ENCODE peak calls at places on chromosomes 6 and 20, in eight cellular contexts. One of them, this sample, is unnamed.

GRCh38 chr20:50130346-50130703 is 17.4 kb upstream of the UBE2V1 start:
- DNase-seq in lower leg skin: no peak
- DNase-seq in iPS-NIHi11: no peak
- DNase-seq in pons: no peak
- DNase-seq in sigmoid colon: no peak
- DNase-seq in mesenteric fat pad: no peak
- DNase-seq in activated CD4-positive, alpha-beta T cell treated with anti-CD3 and anti-CD28 coated beads for 48 hours: no peak
- DNase-seq in omental fat pad: no peak
- DNase-seq in this sample: no peak

GRCh38 chr20:5081196-5081595 is 38.6 kb downstream of the PCNA start:
- DNase-seq in activated CD4-positive, alpha-beta T cell treated with anti-CD3 and anti-CD28 coated beads for 48 hours: no peak
- DNase-seq in pons: no peak
- DNase-seq in omental fat pad: no peak
- DNase-seq in lower leg skin: no peak
- DNase-seq in mesenteric fat pad: peak
- DNase-seq in sigmoid colon: no peak
- DNase-seq in iPS-NIHi11: no peak
- DNase-seq in this sample: no peak

GRCh38 chr6:45590225-45590624 is 212.5 kb upstream of the SUPT3H start:
- DNase-seq in sigmoid colon: no peak
- DNase-seq in pons: no peak
- DNase-seq in mesenteric fat pad: no peak
- DNase-seq in omental fat pad: no peak
- DNase-seq in iPS-NIHi11: no peak
- DNase-seq in activated CD4-positive, alpha-beta T cell treated with anti-CD3 and anti-CD28 coated beads for 48 hours: no peak
- DNase-seq in lower leg skin: no peak
- DNase-seq in this sample: no peak

GRCh38 chr6:137472738-137473137 is 21.5 kb downstream of the OLIG3 start:
- DNase-seq in sigmoid colon: no peak
- DNase-seq in pons: no peak
- DNase-seq in mesenteric fat pad: no peak
- DNase-seq in iPS-NIHi11: no peak
- DNase-seq in lower leg skin: no peak
- DNase-seq in omental fat pad: no peak
- DNase-seq in activated CD4-positive, alpha-beta T cell treated with anti-CD3 and anti-CD28 coated beads for 48 hours: no peak
- DNase-seq in this sample: no peak

GRCh38 chr6:3870528-3870925 is 21.4 kb downstream of the FAM50B start:
- DNase-seq in iPS-NIHi11: no peak
- DNase-seq in lower leg skin: peak
- DNase-seq in activated CD4-positive, alpha-beta T cell treated with anti-CD3 and anti-CD28 coated beads for 48 hours: no peak
- DNase-seq in omental fat pad: no peak
- DNase-seq in pons: no peak
- DNase-seq in mesenteric fat pad: no peak
- DNase-seq in sigmoid colon: no peak
- DNase-seq in this sample: no peak

GRCh38 chr20:57199656-57200405 is 66.6 kb downstream of the BMP7 start:
- DNase-seq in mesenteric fat pad: no peak
- DNase-seq in iPS-NIHi11: no peak
- DNase-seq in activated CD4-positive, alpha-beta T cell treated with anti-CD3 and anti-CD28 coated beads for 48 hours: no peak
- DNase-seq in sigmoid colon: no peak
- DNase-seq in omental fat pad: no peak
- DNase-seq in pons: no peak
- DNase-seq in lower leg skin: no peak
- DNase-seq in this sample: no peak

GRCh38 chr20:36061754-36062153 is 92.8 kb upstream of the EPB41L1 start:
- DNase-seq in iPS-NIHi11: no peak
- DNase-seq in mesenteric fat pad: no peak
- DNase-seq in pons: peak
- DNase-seq in sigmoid colon: no peak
- DNase-seq in omental fat pad: no peak
- DNase-seq in lower leg skin: peak
- DNase-seq in activated CD4-positive, alpha-beta T cell treated with anti-CD3 and anti-CD28 coated beads for 48 hours: no peak
- DNase-seq in this sample: no peak

GRCh38 chr6:82381278-82381677 is 17.7 kb downstream of the TPBG start:
- DNase-seq in omental fat pad: no peak
- DNase-seq in sigmoid colon: no peak
- DNase-seq in lower leg skin: no peak
- DNase-seq in pons: no peak
- DNase-seq in iPS-NIHi11: no peak
- DNase-seq in mesenteric fat pad: no peak
- DNase-seq in activated CD4-positive, alpha-beta T cell treated with anti-CD3 and anti-CD28 coated beads for 48 hours: no peak
- DNase-seq in this sample: no peak

GRCh38 chr20:20002101-20002998 is 14.8 kb upstream of the NAA20 start:
- DNase-seq in mesenteric fat pad: no peak
- DNase-seq in omental fat pad: no peak
- DNase-seq in sigmoid colon: no peak
- DNase-seq in lower leg skin: no peak
- DNase-seq in pons: no peak
- DNase-seq in activated CD4-positive, alpha-beta T cell treated with anti-CD3 and anti-CD28 coated beads for 48 hours: no peak
- DNase-seq in iPS-NIHi11: no peak
- DNase-seq in this sample: no peak

GRCh38 chr6:41503841-41504525 is 42.2 kb upstream of the FOXP4 start:
- DNase-seq in activated CD4-positive, alpha-beta T cell treated with anti-CD3 and anti-CD28 coated beads for 48 hours: peak
- DNase-seq in iPS-NIHi11: peak
- DNase-seq in pons: no peak
- DNase-seq in mesenteric fat pad: no peak
- DNase-seq in sigmoid colon: no peak
- DNase-seq in lower leg skin: no peak
- DNase-seq in omental fat pad: no peak
- DNase-seq in this sample: no peak

GRCh38 chr6:86723131-86723530 is 214.2 kb upstream of the HTR1E start:
- DNase-seq in mesenteric fat pad: no peak
- DNase-seq in pons: no peak
- DNase-seq in sigmoid colon: no peak
- DNase-seq in omental fat pad: no peak
- DNase-seq in activated CD4-positive, alpha-beta T cell treated with anti-CD3 and anti-CD28 coated beads for 48 hours: no peak
- DNase-seq in iPS-NIHi11: no peak
- DNase-seq in lower leg skin: no peak
- DNase-seq in this sample: no peak

GRCh38 chr20:60220655-60221054 is 262.4 kb downstream of the CDH26 start:
- DNase-seq in omental fat pad: no peak
- DNase-seq in iPS-NIHi11: no peak
- DNase-seq in pons: no peak
- DNase-seq in sigmoid colon: no peak
- DNase-seq in mesenteric fat pad: no peak
- DNase-seq in lower leg skin: no peak
- DNase-seq in activated CD4-positive, alpha-beta T cell treated with anti-CD3 and anti-CD28 coated beads for 48 hours: no peak
- DNase-seq in this sample: no peak

GRCh38 chr6:39824030-39824926 is 32.1 kb downstream of the DAAM2 start:
- DNase-seq in lower leg skin: no peak
- DNase-seq in sigmoid colon: no peak
- DNase-seq in pons: no peak
- DNase-seq in iPS-NIHi11: peak
- DNase-seq in activated CD4-positive, alpha-beta T cell treated with anti-CD3 and anti-CD28 coated beads for 48 hours: no peak
- DNase-seq in mesenteric fat pad: no peak
- DNase-seq in omental fat pad: no peak
- DNase-seq in this sample: no peak

GRCh38 chr6:56730663-56731529 is 88.2 kb upstream of the DST start:
- DNase-seq in pons: no peak
- DNase-seq in omental fat pad: no peak
- DNase-seq in iPS-NIHi11: no peak
- DNase-seq in lower leg skin: no peak
- DNase-seq in activated CD4-positive, alpha-beta T cell treated with anti-CD3 and anti-CD28 coated beads for 48 hours: no peak
- DNase-seq in mesenteric fat pad: no peak
- DNase-seq in sigmoid colon: no peak
- DNase-seq in this sample: no peak

GRCh38 chr20:49846206-49846807 is 33.7 kb downstream of the SLC9A8 start:
- DNase-seq in iPS-NIHi11: peak
- DNase-seq in pons: peak
- DNase-seq in sigmoid colon: no peak
- DNase-seq in activated CD4-positive, alpha-beta T cell treated with anti-CD3 and anti-CD28 coated beads for 48 hours: peak
- DNase-seq in lower leg skin: no peak
- DNase-seq in mesenteric fat pad: no peak
- DNase-seq in omental fat pad: peak
- DNase-seq in this sample: no peak

GRCh38 chr6:88725111-88725711 is 238.2 kb downstream of the RNGTT start:
- DNase-seq in activated CD4-positive, alpha-beta T cell treated with anti-CD3 and anti-CD28 coated beads for 48 hours: peak
- DNase-seq in mesenteric fat pad: no peak
- DNase-seq in pons: no peak
- DNase-seq in lower leg skin: no peak
- DNase-seq in iPS-NIHi11: peak
- DNase-seq in sigmoid colon: no peak
- DNase-seq in omental fat pad: no peak
- DNase-seq in this sample: no peak

GRCh38 chr6:110039364-110039995 is 61.4 kb downstream of the GPR6 start:
- DNase-seq in activated CD4-positive, alpha-beta T cell treated with anti-CD3 and anti-CD28 coated beads for 48 hours: peak
- DNase-seq in pons: peak
- DNase-seq in mesenteric fat pad: no peak
- DNase-seq in omental fat pad: peak
- DNase-seq in iPS-NIHi11: peak
- DNase-seq in lower leg skin: peak
- DNase-seq in sigmoid colon: peak
- DNase-seq in this sample: peak

GRCh38 chr20:38023181-38024085 is 9.8 kb downstream of the TTI1 start:
- DNase-seq in sigmoid colon: no peak
- DNase-seq in iPS-NIHi11: no peak
- DNase-seq in activated CD4-positive, alpha-beta T cell treated with anti-CD3 and anti-CD28 coated beads for 48 hours: no peak
- DNase-seq in lower leg skin: no peak
- DNase-seq in pons: no peak
- DNase-seq in mesenteric fat pad: no peak
- DNase-seq in omental fat pad: no peak
- DNase-seq in this sample: no peak

GRCh38 chr20:22717466-22717865 is 133.1 kb upstream of the FOXA2 start:
- DNase-seq in mesenteric fat pad: no peak
- DNase-seq in activated CD4-positive, alpha-beta T cell treated with anti-CD3 and anti-CD28 coated beads for 48 hours: no peak
- DNase-seq in pons: no peak
- DNase-seq in sigmoid colon: no peak
- DNase-seq in iPS-NIHi11: no peak
- DNase-seq in lower leg skin: no peak
- DNase-seq in omental fat pad: no peak
- DNase-seq in this sample: no peak

GRCh38 chr6:147624946-147625515 is 116.5 kb downstream of the SAMD5 start:
- DNase-seq in lower leg skin: no peak
- DNase-seq in sigmoid colon: no peak
- DNase-seq in activated CD4-positive, alpha-beta T cell treated with anti-CD3 and anti-CD28 coated beads for 48 hours: no peak
- DNase-seq in pons: no peak
- DNase-seq in mesenteric fat pad: no peak
- DNase-seq in iPS-NIHi11: no peak
- DNase-seq in omental fat pad: no peak
- DNase-seq in this sample: no peak

GRCh38 chr6:126198581-126198980 is 141.3 kb upstream of the CENPW start:
- DNase-seq in mesenteric fat pad: no peak
- DNase-seq in sigmoid colon: no peak
- DNase-seq in activated CD4-positive, alpha-beta T cell treated with anti-CD3 and anti-CD28 coated beads for 48 hours: no peak
- DNase-seq in iPS-NIHi11: no peak
- DNase-seq in omental fat pad: no peak
- DNase-seq in pons: no peak
- DNase-seq in lower leg skin: no peak
- DNase-seq in this sample: no peak

GRCh38 chr6:104126621-104127020 is 733.1 kb downstream of the HACE1 start:
- DNase-seq in mesenteric fat pad: no peak
- DNase-seq in activated CD4-positive, alpha-beta T cell treated with anti-CD3 and anti-CD28 coated beads for 48 hours: no peak
- DNase-seq in iPS-NIHi11: peak
- DNase-seq in omental fat pad: no peak
- DNase-seq in pons: no peak
- DNase-seq in sigmoid colon: no peak
- DNase-seq in lower leg skin: no peak
- DNase-seq in this sample: no peak

GRCh38 chr20:38672504-38672903 is 51.8 kb upstream of the SLC32A1 start:
- DNase-seq in sigmoid colon: no peak
- DNase-seq in iPS-NIHi11: no peak
- DNase-seq in mesenteric fat pad: no peak
- DNase-seq in pons: no peak
- DNase-seq in omental fat pad: no peak
- DNase-seq in activated CD4-positive, alpha-beta T cell treated with anti-CD3 and anti-CD28 coated beads for 48 hours: no peak
- DNase-seq in lower leg skin: peak
- DNase-seq in this sample: no peak

GRCh38 chr20:64086801-64087200 is 2.6 kb upstream of the LKAAEAR1 start:
- DNase-seq in sigmoid colon: no peak
- DNase-seq in iPS-NIHi11: no peak
- DNase-seq in mesenteric fat pad: no peak
- DNase-seq in pons: no peak
- DNase-seq in omental fat pad: no peak
- DNase-seq in lower leg skin: no peak
- DNase-seq in activated CD4-positive, alpha-beta T cell treated with anti-CD3 and anti-CD28 coated beads for 48 hours: no peak
- DNase-seq in this sample: no peak

GRCh38 chr6:120056085-120056484 is 706.5 kb upstream of the MAN1A1 start:
- DNase-seq in iPS-NIHi11: peak
- DNase-seq in mesenteric fat pad: no peak
- DNase-seq in pons: no peak
- DNase-seq in lower leg skin: no peak
- DNase-seq in activated CD4-positive, alpha-beta T cell treated with anti-CD3 and anti-CD28 coated beads for 48 hours: no peak
- DNase-seq in sigmoid colon: no peak
- DNase-seq in omental fat pad: no peak
- DNase-seq in this sample: no peak

GRCh38 chr6:125748534-125749111 is 809 bp upstream of the HEY2 start:
- DNase-seq in pons: no peak
- DNase-seq in sigmoid colon: no peak
- DNase-seq in lower leg skin: no peak
- DNase-seq in mesenteric fat pad: no peak
- DNase-seq in iPS-NIHi11: no peak
- DNase-seq in omental fat pad: no peak
- DNase-seq in activated CD4-positive, alpha-beta T cell treated with anti-CD3 and anti-CD28 coated beads for 48 hours: peak
- DNase-seq in this sample: peak

GRCh38 chr20:18657575-18657974 is 69.7 kb downstream of the DTD1 start:
- DNase-seq in iPS-NIHi11: no peak
- DNase-seq in lower leg skin: peak
- DNase-seq in mesenteric fat pad: no peak
- DNase-seq in omental fat pad: no peak
- DNase-seq in pons: no peak
- DNase-seq in sigmoid colon: no peak
- DNase-seq in activated CD4-positive, alpha-beta T cell treated with anti-CD3 and anti-CD28 coated beads for 48 hours: no peak
- DNase-seq in this sample: no peak

GRCh38 chr6:10393544-10394225 is 21.2 kb downstream of the TFAP2A start:
- DNase-seq in mesenteric fat pad: no peak
- DNase-seq in activated CD4-positive, alpha-beta T cell treated with anti-CD3 and anti-CD28 coated beads for 48 hours: no peak
- DNase-seq in iPS-NIHi11: no peak
- DNase-seq in lower leg skin: no peak
- DNase-seq in omental fat pad: no peak
- DNase-seq in sigmoid colon: no peak
- DNase-seq in pons: no peak
- DNase-seq in this sample: no peak

GRCh38 chr6:44029489-44030185 is 97.6 kb downstream of the MRPL14 start:
- DNase-seq in omental fat pad: no peak
- DNase-seq in mesenteric fat pad: no peak
- DNase-seq in sigmoid colon: peak
- DNase-seq in pons: no peak
- DNase-seq in iPS-NIHi11: no peak
- DNase-seq in lower leg skin: peak
- DNase-seq in activated CD4-positive, alpha-beta T cell treated with anti-CD3 and anti-CD28 coated beads for 48 hours: no peak
- DNase-seq in this sample: no peak

GRCh38 chr6:167733740-167734661 is 92.7 kb upstream of the AFDN start:
- DNase-seq in lower leg skin: no peak
- DNase-seq in sigmoid colon: peak
- DNase-seq in activated CD4-positive, alpha-beta T cell treated with anti-CD3 and anti-CD28 coated beads for 48 hours: no peak
- DNase-seq in mesenteric fat pad: no peak
- DNase-seq in pons: peak
- DNase-seq in omental fat pad: no peak
- DNase-seq in iPS-NIHi11: no peak
- DNase-seq in this sample: no peak

This sample was measured in tibial nerve.